ENCODE peak calls at places on chromosomes 7 and 10, in four cellular contexts. Y is hepatocyte, Z is upper lobe of left lung, W is MM.1S. B is an unnamed sample.

GRCh38 chr10:79066460-79067240 is 2.1 kb upstream of the ZMIZ1 start:
- DNase-seq in Y (peak), Z (no peak), W (peak), B (no peak)

GRCh38 chr10:58189269-58189668 is 78.4 kb downstream of the IPMK start:
- DNase-seq in Y (peak), Z (no peak), W (no peak), B (no peak)

GRCh38 chr7:27606270-27607209 is 56.1 kb downstream of the HIBADH start:
- DNase-seq in Y (peak), Z (no peak), W (no peak), B (no peak)

GRCh38 chr10:32795598-32796183 is 162.3 kb downstream of the ITGB1 start:
- DNase-seq in Y (peak), Z (no peak), W (peak), B (no peak)

GRCh38 chr7:142983825-142984224 is 21.7 kb upstream of the KEL start:
- DNase-seq in Y (no peak), Z (no peak), W (no peak), B (no peak)

GRCh38 chr7:66913118-66914049 is 7.6 kb upstream of the TMEM248 start:
- DNase-seq in Y (no peak), Z (no peak), W (no peak), B (no peak)

GRCh38 chr10:95741807-95742528 is 14.0 kb upstream of the ENTPD1 start:
- DNase-seq in Y (peak), Z (no peak), W (no peak), B (no peak)

GRCh38 chr10:78634835-78635234 is 433.9 kb upstream of the ZMIZ1 start:
- DNase-seq in Y (peak), Z (no peak), W (no peak), B (no peak)

GRCh38 chr10:61752111-61753011 is 89.6 kb downstream of the CABCOCO1 start:
- DNase-seq in Y (peak), Z (no peak), W (peak), B (no peak)

GRCh38 chr10:101244321-101245050 is 15.2 kb upstream of the LBX1 start:
- DNase-seq in Y (peak), Z (no peak), W (no peak), B (no peak)

GRCh38 chr10:101060951-101061813 is 607 bp upstream of the KAZALD1 start:
- DNase-seq in Y (peak), Z (peak), W (peak), B (peak)

GRCh38 chr7:93145324-93145723 is 2.9 kb downstream of the SAMD9L start:
- DNase-seq in Y (no peak), Z (no peak), W (no peak), B (no peak)

GRCh38 chr7:1693991-1694524 is 24.0 kb downstream of the ELFN1 start:
- DNase-seq in Y (peak), Z (peak), W (no peak), B (no peak)

GRCh38 chr7:151451626-151452025 is 11.7 kb upstream of the CRYGN start:
- DNase-seq in Y (no peak), Z (no peak), W (no peak), B (no peak)

GRCh38 chr7:27723086-27723485 is 16.9 kb upstream of the TAX1BP1 start:
- DNase-seq in Y (no peak), Z (no peak), W (no peak), B (no peak)

GRCh38 chr10:117543245-117543998 is 876 bp downstream of the EMX2 start:
- DNase-seq in Y (peak), Z (peak), W (no peak), B (no peak)

GRCh38 chr7:46387646-46388045 is 466.6 kb upstream of the IGFBP3 start:
- DNase-seq in Y (no peak), Z (no peak), W (no peak), B (no peak)

GRCh38 chr7:80039255-80039884 is 95.3 kb upstream of the GNAI1 start:
- DNase-seq in Y (peak), Z (no peak), W (no peak), B (no peak)

GRCh38 chr7:80040335-80040734 is 94.3 kb upstream of the GNAI1 start:
- DNase-seq in Y (no peak), Z (no peak), W (no peak), B (no peak)

GRCh38 chr7:80037689-80038088 is 96.9 kb upstream of the GNAI1 start:
- DNase-seq in Y (no peak), Z (no peak), W (no peak), B (no peak)

GRCh38 chr7:80044796-80045195 is 89.8 kb upstream of the GNAI1 start:
- DNase-seq in Y (no peak), Z (no peak), W (no peak), B (no peak)

DNA sequence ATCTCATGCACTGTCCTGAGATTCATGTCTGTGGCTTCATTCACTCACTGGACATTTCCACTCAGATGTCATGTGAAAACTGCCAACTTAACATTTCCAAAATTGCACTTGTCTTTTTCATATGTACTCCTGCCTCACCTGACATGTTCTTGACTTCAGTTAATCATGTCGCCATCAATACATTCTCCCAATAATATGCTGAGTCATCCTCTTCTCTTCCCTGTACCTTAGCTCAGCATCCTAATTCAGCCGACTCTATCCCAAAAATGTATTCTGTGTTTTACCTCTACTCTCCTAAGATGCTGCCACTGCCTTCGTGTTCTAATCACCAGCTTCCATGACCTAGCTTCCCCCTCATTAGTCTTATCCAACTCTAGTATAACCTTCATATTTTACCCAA is 93.9 kb upstream of the GNAI1 start:
- DNase-seq in Y (no peak), Z (no peak), W (no peak), B (no peak)
- TF ChIP-seq CTCF in Y (no peak), Z (no peak), W (no peak), B (no peak)

GRCh38 chr7:22550514-22551010 is 50.6 kb upstream of the STEAP1B start:
- DNase-seq in Y (no peak), Z (no peak), W (no peak), B (no peak)
- TF ChIP-seq CTCF in Y (no peak), Z (no peak), W (no peak), B (no peak)

DNA sequence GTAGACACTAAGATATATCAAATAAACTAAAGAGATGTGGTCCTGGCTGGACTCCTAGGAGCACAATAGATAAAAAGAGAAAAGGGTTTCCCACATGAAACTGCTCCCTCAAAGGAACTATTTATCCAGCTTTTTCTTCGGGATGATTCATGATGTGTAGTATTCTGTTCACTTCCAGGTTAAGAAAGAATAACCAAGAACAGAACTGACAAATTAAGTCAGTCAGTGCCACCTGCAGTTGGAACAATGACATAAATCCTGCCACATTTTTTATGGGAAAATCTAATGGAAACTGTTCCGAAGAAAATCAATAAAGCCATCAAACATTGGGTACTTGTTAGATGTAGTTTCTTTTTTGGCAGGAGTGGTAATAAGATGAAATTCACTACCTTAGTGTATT is 87.1 kb downstream of the POLR1F start:
- DNase-seq in Y (no peak), Z (no peak), W (no peak), B (no peak)
- TF ChIP-seq CTCF in Y (no peak), Z (no peak), W (no peak), B (no peak)

DNA sequence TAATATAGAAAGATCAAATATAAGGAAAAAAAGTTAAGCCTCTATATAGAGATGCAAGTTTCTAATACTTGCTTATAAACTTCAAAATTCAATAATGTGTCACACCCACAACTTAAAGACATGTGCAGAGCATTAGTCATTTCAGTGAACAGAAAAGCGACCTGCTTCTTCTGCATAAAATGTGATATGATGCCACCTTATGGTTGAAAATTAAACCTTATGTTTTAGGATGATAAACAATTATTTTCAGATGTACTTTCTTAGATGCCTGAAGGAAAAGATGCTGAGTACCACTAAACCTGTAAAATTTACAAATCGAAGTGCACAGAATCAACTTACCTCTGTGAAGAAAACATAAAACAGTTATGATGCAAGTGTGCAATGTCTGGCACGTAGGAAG is 96.0 kb downstream of the MTERF1 start:
- DNase-seq in Y (peak), Z (no peak), W (peak), B (no peak)
- TF ChIP-seq CTCF in Y (peak), Z (no peak), W (peak), B (no peak)

GRCh38 chr10:25682203-25682950 is 251.7 kb upstream of the MYO3A start:
- DNase-seq in Y (peak), Z (no peak), W (no peak), B (no peak)
- TF ChIP-seq CTCF in Y (peak), Z (no peak), W (no peak), B (no peak)

DNA sequence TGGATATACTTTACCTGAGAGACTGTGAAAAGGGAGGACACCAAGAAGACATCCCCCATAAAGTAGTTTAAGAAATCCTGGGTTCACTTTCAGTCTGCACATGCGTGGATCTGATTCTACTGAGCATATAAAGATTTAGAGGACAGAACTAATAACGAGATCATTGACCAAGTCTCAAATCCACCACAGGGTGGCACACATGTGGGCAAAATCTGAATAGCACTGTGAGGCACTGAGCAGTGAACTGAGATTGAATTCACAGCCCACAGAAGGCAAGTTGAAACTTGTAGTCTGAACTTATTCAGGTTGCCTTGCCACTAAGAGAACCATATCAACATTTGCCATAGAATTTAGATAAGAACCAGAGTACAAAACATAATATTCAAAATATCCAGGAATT is 818.6 kb downstream of the GRID1 start:
- DNase-seq in Y (peak), Z (no peak), W (peak), B (no peak)
- TF ChIP-seq CTCF in Y (peak), Z (no peak), W (peak), B (no peak)

DNA sequence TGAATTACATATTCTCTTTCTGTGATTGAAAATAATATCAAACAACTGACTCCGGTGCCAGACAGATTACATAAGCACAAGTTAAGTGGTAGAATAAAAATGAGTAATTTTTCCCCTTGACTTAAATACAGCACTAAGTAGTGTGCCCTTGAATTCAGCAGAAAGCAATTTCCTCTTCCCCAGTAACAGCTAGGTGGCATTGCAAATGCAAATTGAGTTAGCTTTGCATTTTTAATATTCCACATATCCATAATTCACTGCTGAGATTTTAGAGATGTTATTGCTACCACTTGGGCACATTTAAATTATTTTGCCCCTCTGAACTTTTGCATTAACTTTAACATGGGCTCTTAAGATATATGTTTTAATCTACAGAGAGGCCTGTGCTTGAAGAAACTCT is 89.8 kb upstream of the NPVF start:
- DNase-seq in Y (no peak), Z (no peak), W (no peak), B (no peak)
- TF ChIP-seq CTCF in Y (peak), Z (no peak), W (no peak), B (no peak)